ENCODE peak calls at places on chromosomes 11 and 22, in six cellular contexts. J, S, N, P, G and A are unnamed samples.

GRCh38 chr11:76419896-76420295 is 24.9 kb upstream of the EMSY start:
- DNase-seq in J (no peak), S (peak; percentile 15), N (no peak), P (no peak), G (peak; percentile 22), A (no peak)

GRCh38 chr11:67283490-67283963 is 5.6 kb upstream of the ANKRD13D start:
- DNase-seq in J (peak; percentile 33), S (no peak), N (no peak), P (no peak), G (no peak), A (no peak)

GRCh38 chr11:102727890-102728289 is 3.1 kb upstream of the MMP8 start:
- DNase-seq in J (no peak), S (no peak), N (no peak), P (peak; percentile 30), G (no peak), A (no peak)

GRCh38 chr11:122796128-122796717 is 42.1 kb upstream of the CRTAM start:
- DNase-seq in J (no peak), S (peak; percentile 38), N (peak; percentile 79), P (peak; percentile 50), G (peak; percentile 71), A (no peak)

GRCh38 chr11:93840981-93841380 is 9.4 kb downstream of the VSTM5 start:
- DNase-seq in J (no peak), S (no peak), N (no peak), P (peak; percentile 20), G (no peak), A (no peak)

GRCh38 chr22:27677895-27678458 is 123.6 kb downstream of the MN1 start:
- DNase-seq in J (no peak), S (no peak), N (no peak), P (no peak), G (no peak), A (no peak)

GRCh38 chr11:104918113-104918824 is 20.0 kb upstream of the CASP12 start:
- DNase-seq in J (no peak), S (no peak), N (no peak), P (peak; percentile 87), G (no peak), A (no peak)

GRCh38 chr11:130847517-130847916 is 68.8 kb downstream of the SNX19 start:
- DNase-seq in J (no peak), S (no peak), N (no peak), P (peak; percentile 87), G (no peak), A (no peak)

GRCh38 chr11:84524422-84525051 is 1102.6 kb downstream of the DLG2 start:
- DNase-seq in J (no peak), S (no peak), N (no peak), P (peak; percentile 59), G (no peak), A (no peak)

GRCh38 chr22:33117821-33118220 is 59.6 kb upstream of the SYN3 start:
- DNase-seq in J (no peak), S (no peak), N (no peak), P (no peak), G (no peak), A (no peak)